ENCODE peak calls at places on chromosomes 7 and 10, in four cellular contexts. C, T, A and Y are unnamed samples.

GRCh38 chr10:89032141-89032814 is 41.7 kb downstream of the FAS start:
- DNase-seq in C (no peak), T (no peak), A (no peak), Y (no peak)

GRCh38 chr7:45026984-45027773 is 27.2 kb downstream of the CCM2 start:
- DNase-seq in C (no peak), T (peak), A (no peak), Y (no peak)

GRCh38 chr7:111527545-111527944 is 34.7 kb downstream of the IMMP2L start:
- DNase-seq in C (no peak), T (no peak), A (no peak), Y (no peak)

GRCh38 chr7:101824440-101824839 is 7.0 kb downstream of the CUX1 start:
- DNase-seq in C (no peak), T (no peak), A (no peak), Y (no peak)

GRCh38 chr10:123790132-123790885 is 101.3 kb downstream of the CPXM2 start:
- DNase-seq in C (no peak), T (no peak), A (no peak), Y (no peak)

GRCh38 chr10:124798364-124798763 is 3.3 kb upstream of the ABRAXAS2 start:
- DNase-seq in C (no peak), T (no peak), A (peak), Y (no peak)

GRCh38 chr10:48551796-48552591 is 52.9 kb downstream of the ARHGAP22 start:
- DNase-seq in C (peak), T (peak), A (peak), Y (peak)

GRCh38 chr7:28067171-28067570 is 113.4 kb downstream of the JAZF1 start:
- DNase-seq in C (no peak), T (no peak), A (no peak), Y (no peak)

GRCh38 chr10:85851300-85851699 is 515.3 kb downstream of the GRID1 start:
- DNase-seq in C (no peak), T (no peak), A (no peak), Y (peak)

GRCh38 chr7:151012031-151012692 is 12.1 kb downstream of the ATG9B start:
- DNase-seq in C (no peak), T (no peak), A (no peak), Y (no peak)

GRCh38 chr7:135414850-135415439 is 95.0 kb downstream of the CNOT4 start:
- DNase-seq in C (peak), T (peak), A (peak), Y (peak)

GRCh38 chr10:110918633-110919348 is at the start of gene BBIP1:
- DNase-seq in C (peak), T (peak), A (no peak), Y (no peak)

GRCh38 chr7:106071356-106071998 is 40.6 kb downstream of the SYPL1 start:
- DNase-seq in C (no peak), T (peak), A (no peak), Y (peak)

GRCh38 chr7:66886152-66886551 is 34.9 kb upstream of the TMEM248 start:
- DNase-seq in C (no peak), T (no peak), A (no peak), Y (no peak)

GRCh38 chr7:604884-605531 is 85.4 kb upstream of the PDGFA start:
- DNase-seq in C (no peak), T (no peak), A (no peak), Y (no peak)

GRCh38 chr10:89062861-89063260 is 72.3 kb downstream of the FAS start:
- DNase-seq in C (no peak), T (no peak), A (no peak), Y (no peak)

GRCh38 chr7:130009848-130010688 is 41.1 kb downstream of the ZC3HC1 start:
- DNase-seq in C (peak), T (no peak), A (no peak), Y (peak)

GRCh38 chr7:79909124-79909641 is 225.4 kb upstream of the GNAI1 start:
- DNase-seq in C (no peak), T (no peak), A (no peak), Y (no peak)

GRCh38 chr7:12092499-12093130 is 118.5 kb upstream of the TMEM106B start:
- DNase-seq in C (no peak), T (no peak), A (no peak), Y (peak)